ENCODE peak calls at places on chromosome 3, in five cellular contexts. E is mesothelial cell of epicardium, J is mammary epithelial cell, D is H1, S is foreskin keratinocyte. A is an unnamed sample.

GRCh38 chr3:30611613-30612421 is 5.4 kb downstream of the TGFBR2 start:
- DNase-seq in J (peak), E (no peak), D (no peak), S (peak), A (no peak)

GRCh38 chr3:107431048-107431297 is 53.7 kb downstream of the CCDC54 start:
- DNase-seq in J (peak), S (no peak), E (no peak), D (no peak), A (peak)

GRCh38 chr3:159443266-159443665 is 545.4 kb upstream of the IL12A start:
- DNase-seq in E (no peak), J (no peak), D (no peak), S (no peak), A (no peak)

GRCh38 chr3:89280822-89281365 is 173.5 kb downstream of the EPHA3 start:
- DNase-seq in S (no peak), J (no peak), E (no peak), D (no peak), A (no peak)

GRCh38 chr3:178159691-178160090 is 376.5 kb upstream of the KCNMB2 start:
- DNase-seq in E (no peak), D (peak), J (no peak), S (no peak), A (peak)

GRCh38 chr3:28840976-28841376 is 439.9 kb upstream of the RBMS3 start:
- DNase-seq in J (no peak), E (no peak), D (no peak), S (no peak), A (no peak)

GRCh38 chr3:61561374-61562041 is at the start of gene PTPRG:
- DNase-seq in E (peak), D (peak), J (peak), S (peak), A (peak)

GRCh38 chr3:126348308-126348920 is 8.8 kb downstream of the KLF15 start:
- DNase-seq in S (no peak), D (no peak), J (no peak), E (peak), A (no peak)

GRCh38 chr3:123476967-123477750 is 28.3 kb upstream of the ADCY5 start:
- DNase-seq in E (no peak), J (no peak), S (no peak), D (no peak), A (no peak)

GRCh38 chr3:87696276-87697013 is 362.4 kb downstream of the CGGBP1 start:
- DNase-seq in E (no peak), S (no peak), J (peak), D (no peak), A (no peak)

GRCh38 chr3:183491923-183492848 is 63.3 kb downstream of the KLHL6 start:
- DNase-seq in D (no peak), S (no peak), J (no peak), E (no peak), A (no peak)

GRCh38 chr3:129305592-129306091 is 27.0 kb downstream of the HMCES start:
- DNase-seq in D (peak), J (peak), S (peak), E (peak), A (peak)

GRCh38 chr3:129308636-129309035 is 30.0 kb downstream of the HMCES start:
- DNase-seq in D (no peak), S (no peak), E (no peak), J (no peak), A (no peak)

GRCh38 chr3:129310111-129310601 is 31.5 kb downstream of the HMCES start:
- DNase-seq in D (no peak), S (peak), E (no peak), J (peak), A (no peak)

GRCh38 chr3:129304141-129304540 is 25.5 kb downstream of the HMCES start:
- DNase-seq in J (no peak), S (no peak), E (no peak), D (no peak), A (no peak)

GRCh38 chr3:129304553-129305222 is 26.0 kb downstream of the HMCES start:
- DNase-seq in E (no peak), D (no peak), J (no peak), S (no peak), A (no peak)
- TF ChIP-seq CTCF in E (no peak), D (no peak), J (no peak), S (no peak), A (no peak)

DNA sequence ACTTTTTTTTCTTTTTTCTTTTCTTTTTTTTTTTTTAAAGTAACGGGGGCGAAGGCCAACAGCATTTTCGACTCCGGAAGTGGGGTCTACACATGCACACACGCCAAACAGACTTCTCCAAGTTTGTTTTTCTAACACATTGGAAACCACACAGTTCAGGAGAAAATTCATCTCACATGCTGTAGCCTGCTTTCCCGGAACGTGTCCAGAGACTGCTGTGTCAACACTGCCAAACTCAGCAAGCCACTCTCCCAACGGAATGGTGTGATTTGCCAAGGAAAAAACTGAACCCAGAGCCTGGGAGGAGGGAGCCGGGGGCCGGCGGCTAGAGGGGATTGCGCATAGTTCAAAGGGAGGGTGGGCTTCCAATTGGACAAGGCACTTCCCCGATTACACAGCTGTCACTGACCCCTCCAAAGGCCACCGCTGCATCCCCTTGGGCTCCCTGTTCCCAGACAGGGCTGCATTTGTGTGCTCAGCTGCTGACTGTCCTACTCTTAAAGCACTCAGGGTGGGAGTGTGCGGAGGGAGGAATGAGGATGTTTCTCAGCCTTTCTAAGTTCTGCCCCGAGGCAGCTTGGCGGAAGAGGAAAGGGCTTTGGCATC is 256.1 kb downstream of the ZNF621 start:
- DNase-seq in J (peak), S (peak), E (no peak), D (no peak), A (peak)
- TF ChIP-seq CTCF in J (no peak), S (no peak), E (no peak), D (no peak), A (no peak)

DNA sequence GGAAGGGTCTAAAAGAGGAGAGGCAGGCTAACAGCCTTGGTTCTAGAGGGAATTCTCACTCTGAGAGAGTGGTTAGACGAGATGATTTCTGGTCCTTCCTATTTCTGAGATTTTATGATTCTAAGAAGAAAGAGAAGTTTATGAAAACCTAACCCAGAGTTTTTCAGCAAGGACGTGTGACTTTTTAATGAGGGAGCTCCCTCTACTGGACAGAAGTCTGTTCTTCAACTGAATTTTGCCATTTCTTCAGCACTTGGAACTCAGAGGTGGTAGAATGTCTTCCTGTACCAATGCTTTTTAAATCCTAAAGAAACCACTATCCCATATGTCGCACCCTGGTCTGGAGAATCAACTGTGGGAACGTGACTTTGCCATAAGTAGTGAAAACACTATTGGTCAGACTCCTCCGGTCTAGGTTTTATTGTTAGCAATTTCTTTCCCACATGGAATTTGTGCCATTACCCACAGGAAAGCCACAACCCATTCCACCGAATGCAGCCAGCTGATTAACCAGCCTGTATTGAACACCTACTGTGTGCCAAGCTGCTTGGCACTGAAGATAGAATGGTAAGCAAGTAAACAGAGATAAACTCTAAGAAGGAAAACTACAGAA is 199.5 kb upstream of the LMCD1 start:
- DNase-seq in E (no peak), S (peak), D (no peak), J (peak), A (peak)
- TF ChIP-seq CTCF in E (peak), S (peak), D (peak), J (peak), A (peak)

GRCh38 chr3:133938770-133939495 is 43.3 kb upstream of the RAB6B start:
- DNase-seq in S (no peak), E (no peak), J (peak), D (no peak), A (no peak)
- TF ChIP-seq CTCF in S (peak), E (no peak), J (peak), D (peak), A (peak)

DNA sequence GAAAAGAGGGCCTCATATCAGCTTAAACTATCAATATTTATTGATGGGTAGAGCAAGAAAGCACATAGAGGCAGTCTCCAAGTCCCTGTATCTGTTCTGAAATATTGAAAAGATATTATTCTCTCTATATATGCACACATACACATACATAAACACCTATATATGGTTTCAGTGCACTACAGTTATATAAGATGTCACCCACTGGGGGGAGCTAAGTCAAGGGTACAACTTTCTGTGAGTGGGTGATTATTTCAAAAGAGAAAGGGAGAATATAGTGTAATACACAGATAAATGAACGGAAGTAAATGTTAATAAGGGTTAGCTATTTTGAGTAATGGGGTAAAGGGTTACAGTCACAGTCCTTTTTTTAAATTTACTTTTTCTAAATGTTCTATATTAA is 8.8 kb downstream of the SNTN start:
- DNase-seq in D (no peak), S (no peak), J (no peak), E (no peak), A (no peak)
- TF ChIP-seq CTCF in D (peak), S (peak), J (peak), E (no peak), A (no peak)

GRCh38 chr3:11735638-11736037 is 91.9 kb upstream of the VGLL4 start:
- DNase-seq in J (no peak), E (no peak), S (no peak), D (no peak), A (no peak)
- TF ChIP-seq CTCF in J (no peak), E (no peak), S (peak), D (no peak), A (no peak)

GRCh38 chr3:113279686-113280085 is 68.3 kb downstream of the BOC start:
- DNase-seq in J (no peak), D (no peak), E (no peak), S (no peak), A (no peak)

GRCh38 chr3:113277414-113277813 is 66.1 kb downstream of the BOC start:
- DNase-seq in J (no peak), E (no peak), D (no peak), S (no peak), A (no peak)

GRCh38 chr3:113278599-113278955 is 67.2 kb downstream of the BOC start:
- DNase-seq in S (no peak), D (no peak), E (no peak), J (no peak), A (no peak)

GRCh38 chr3:113276581-113277080 is 65.3 kb downstream of the BOC start:
- DNase-seq in D (no peak), S (no peak), E (no peak), J (no peak), A (no peak)

GRCh38 chr3:113277886-113278598 is 66.7 kb downstream of the BOC start:
- DNase-seq in S (no peak), E (no peak), D (no peak), J (no peak), A (no peak)
- TF ChIP-seq CTCF in S (peak), E (no peak), D (peak), J (peak), A (no peak)

GRCh38 chr3:189799366-189799765 is 168.2 kb downstream of the TP63 start:
- DNase-seq in D (no peak), E (no peak), J (no peak), S (no peak), A (no peak)
- TF ChIP-seq CTCF in D (no peak), E (no peak), J (no peak), S (no peak), A (no peak)

GRCh38 chr3:77042892-77043291 is 3.0 kb downstream of the ROBO2 start:
- DNase-seq in D (no peak), E (no peak), J (no peak), S (no peak), A (no peak)
- TF ChIP-seq CTCF in D (peak), E (no peak), J (no peak), S (peak), A (no peak)